ENCODE peak calls at places on chromosomes 12 and 14, in six cellular contexts. E is stimulated activated naive B cell treated with anti-CD40 and anti-IgM and Interleukin-4, amounts not matched to agents 10 μg/mL and 1 μg/mL and 100 μg/mL, for 72 hours; Y is HS-5; O is NCI-H460; Q is osteocyte; V is NCI-H526. N is an unnamed sample.

GRCh38 chr14:105064721-105065143 is 498 bp downstream of the GPR132 start:
- DNase-seq in E (peak; percentile 54), Y (no peak), O (no peak), Q (no peak), V (no peak), N (no peak)

GRCh38 chr14:66509874-66510273 is 1.9 kb downstream of the GPHN start:
- DNase-seq in E (no peak), Y (no peak), O (no peak), Q (no peak), V (no peak), N (no peak)

GRCh38 chr12:21552983-21553673 is 27.0 kb downstream of the SPX start:
- DNase-seq in E (no peak), Y (no peak), O (no peak), Q (no peak), V (no peak), N (peak; percentile 92)

GRCh38 chr12:50082644-50083043 is 2.5 kb upstream of the SMARCD1 start:
- DNase-seq in E (no peak), Y (no peak), O (no peak), Q (no peak), V (no peak), N (no peak)

GRCh38 chr14:56120091-56120632 is 2.0 kb downstream of the PELI2 start:
- DNase-seq in E (no peak), Y (no peak), O (no peak), Q (no peak), V (peak; percentile 61), N (peak; percentile 42)

GRCh38 chr12:39375206-39375808 is 67.6 kb downstream of the KIF21A start:
- DNase-seq in E (no peak), Y (no peak), O (no peak), Q (no peak), V (peak; percentile 5), N (no peak)

GRCh38 chr12:112386726-112387125 is 4.5 kb upstream of the HECTD4 start:
- DNase-seq in E (no peak), Y (no peak), O (no peak), Q (no peak), V (no peak), N (peak; percentile 40)

GRCh38 chr14:68703093-68703492 is 89.8 kb downstream of the ZFP36L1 start:
- DNase-seq in E (no peak), Y (no peak), O (no peak), Q (no peak), V (no peak), N (no peak)

GRCh38 chr14:37147310-37147875 is 25.0 kb downstream of the SLC25A21 start:
- DNase-seq in E (no peak), Y (no peak), O (no peak), Q (no peak), V (no peak), N (peak; percentile 55)

N was measured in SJCRH30.